ENCODE peak calls at places on chromosome 12, in four cellular contexts. One of them, this sample, is unnamed.
A peak's percentile ranks its signal among the peaks of the same experiment; 100 is the strongest.

GRCh38 chr12:107317751-107318553 is 224.6 kb upstream of the CRY1 start:
- DNase-seq in H1: peak; percentile 85
- DNase-seq in neuronal stem cell: peak; percentile 90
- DNase-seq in IMR-90: peak; percentile 88
- DNase-seq in this sample: peak; percentile 96

GRCh38 chr12:96811083-96811482 is 96.0 kb upstream of the NEDD1 start:
- DNase-seq in IMR-90: peak; percentile 85
- DNase-seq in neuronal stem cell: no peak
- DNase-seq in H1: no peak
- DNase-seq in this sample: no peak

GRCh38 chr12:113867258-113867657 is 98.9 kb downstream of the RBM19 start:
- DNase-seq in H1: peak; percentile 64
- DNase-seq in neuronal stem cell: no peak
- DNase-seq in IMR-90: peak; percentile 33
- DNase-seq in this sample: peak; percentile 57

GRCh38 chr12:122081697-122082221 is 3.2 kb downstream of the MLXIP start:
- DNase-seq in H1: no peak
- DNase-seq in neuronal stem cell: no peak
- DNase-seq in IMR-90: peak; percentile 55
- DNase-seq in this sample: no peak

GRCh38 chr12:68930178-68930577 is 2.8 kb downstream of the CPM start:
- DNase-seq in H1: no peak
- DNase-seq in IMR-90: no peak
- DNase-seq in neuronal stem cell: no peak
- DNase-seq in this sample: no peak

GRCh38 chr12:17928708-17929366 is 161.2 kb downstream of the RERGL start:
- DNase-seq in neuronal stem cell: no peak
- DNase-seq in H1: no peak
- DNase-seq in IMR-90: peak; percentile 13
- DNase-seq in this sample: no peak

GRCh38 chr12:30485230-30485890 is 210.3 kb downstream of the IPO8 start:
- DNase-seq in neuronal stem cell: no peak
- DNase-seq in IMR-90: no peak
- DNase-seq in H1: no peak
- DNase-seq in this sample: peak; percentile 35

GRCh38 chr12:23895792-23896218 is 53.7 kb downstream of the SOX5 start:
- DNase-seq in H1: peak; percentile 50
- DNase-seq in IMR-90: no peak
- DNase-seq in neuronal stem cell: peak; percentile 89
- DNase-seq in this sample: peak; percentile 67

GRCh38 chr12:113359133-113359938 is 949 bp downstream of the PLBD2 start:
- DNase-seq in H1: no peak
- DNase-seq in IMR-90: peak; percentile 14
- DNase-seq in neuronal stem cell: no peak
- DNase-seq in this sample: no peak

GRCh38 chr12:105079011-105079570 is 5.2 kb downstream of the ALDH1L2 start:
- DNase-seq in IMR-90: no peak
- DNase-seq in H1: no peak
- DNase-seq in neuronal stem cell: no peak
- DNase-seq in this sample: no peak

GRCh38 chr12:109621271-109621671 is 47.7 kb downstream of the MVK start:
- DNase-seq in H1: no peak
- DNase-seq in neuronal stem cell: no peak
- DNase-seq in IMR-90: no peak
- DNase-seq in this sample: no peak

GRCh38 chr12:103397536-103397935 is 98.2 kb downstream of the C12orf42 start:
- DNase-seq in IMR-90: no peak
- DNase-seq in H1: no peak
- DNase-seq in neuronal stem cell: no peak
- DNase-seq in this sample: no peak

GRCh38 chr12:42893802-42894201 is 304.3 kb upstream of the PRICKLE1 start:
- DNase-seq in H1: no peak
- DNase-seq in IMR-90: peak; percentile 32
- DNase-seq in neuronal stem cell: no peak
- DNase-seq in this sample: no peak

GRCh38 chr12:72203764-72204335 is 68.3 kb upstream of the TRHDE start:
- DNase-seq in H1: no peak
- DNase-seq in neuronal stem cell: no peak
- DNase-seq in IMR-90: no peak
- DNase-seq in this sample: no peak

GRCh38 chr12:117986705-117987469 is 18.1 kb upstream of the KSR2 start:
- DNase-seq in neuronal stem cell: no peak
- DNase-seq in H1: no peak
- DNase-seq in IMR-90: peak; percentile 17
- DNase-seq in this sample: no peak

GRCh38 chr12:100927825-100928224 is 133.2 kb downstream of the ANO4 start:
- DNase-seq in IMR-90: peak; percentile 88
- DNase-seq in neuronal stem cell: no peak
- DNase-seq in H1: no peak
- DNase-seq in this sample: no peak

GRCh38 chr12:23083267-23083666 is 458.3 kb downstream of the ETNK1 start:
- DNase-seq in neuronal stem cell: no peak
- DNase-seq in H1: no peak
- DNase-seq in IMR-90: peak; percentile 92
- DNase-seq in this sample: no peak

GRCh38 chr12:54708836-54709235 is 60.7 kb upstream of the DCD start:
- DNase-seq in H1: no peak
- DNase-seq in neuronal stem cell: no peak
- DNase-seq in IMR-90: no peak
- DNase-seq in this sample: no peak

GRCh38 chr12:110157539-110157938 is 33.4 kb downstream of the IFT81 start:
- DNase-seq in IMR-90: no peak
- DNase-seq in neuronal stem cell: no peak
- DNase-seq in H1: no peak
- DNase-seq in this sample: no peak

GRCh38 chr12:110371408-110372055 is 32.0 kb downstream of the ANAPC7 start:
- DNase-seq in neuronal stem cell: no peak
- DNase-seq in IMR-90: no peak
- DNase-seq in H1: no peak
- DNase-seq in this sample: peak; percentile 33

GRCh38 chr12:88247241-88247643 is 105.1 kb downstream of the TMTC3 start:
- DNase-seq in IMR-90: peak; percentile 84
- DNase-seq in neuronal stem cell: no peak
- DNase-seq in H1: no peak
- DNase-seq in this sample: no peak

GRCh38 chr12:15584366-15585041 is 204.7 kb downstream of the EPS8 start:
- DNase-seq in IMR-90: peak; percentile 83
- DNase-seq in H1: no peak
- DNase-seq in neuronal stem cell: peak; percentile 21
- DNase-seq in this sample: no peak

GRCh38 chr12:116594325-116595038 is 35.3 kb downstream of the MAP1LC3B2 start:
- DNase-seq in IMR-90: no peak
- DNase-seq in H1: no peak
- DNase-seq in neuronal stem cell: no peak
- DNase-seq in this sample: no peak

GRCh38 chr12:123267991-123268843 is 3.4 kb downstream of the CDK2AP1 start:
- DNase-seq in neuronal stem cell: no peak
- DNase-seq in H1: no peak
- DNase-seq in IMR-90: no peak
- DNase-seq in this sample: no peak

GRCh38 chr12:123941485-123942276 is 30.9 kb downstream of the CCDC92 start:
- DNase-seq in H1: no peak
- DNase-seq in neuronal stem cell: no peak
- DNase-seq in IMR-90: no peak
- DNase-seq in this sample: no peak

GRCh38 chr12:111616177-111616623 is 17.1 kb upstream of the ATXN2 start:
- DNase-seq in H1: no peak
- DNase-seq in IMR-90: peak; percentile 21
- DNase-seq in neuronal stem cell: no peak
- DNase-seq in this sample: no peak

GRCh38 chr12:26971963-26972362 is 33.7 kb downstream of the FGFR1OP2 start:
- DNase-seq in neuronal stem cell: no peak
- DNase-seq in H1: no peak
- DNase-seq in IMR-90: no peak
- DNase-seq in this sample: no peak

GRCh38 chr12:61524851-61525250 is 735.4 kb upstream of the USP15 start:
- DNase-seq in neuronal stem cell: no peak
- DNase-seq in IMR-90: no peak
- DNase-seq in H1: no peak
- DNase-seq in this sample: no peak

GRCh38 chr12:69639400-69640016 is 28.8 kb upstream of the LRRC10 start:
- DNase-seq in neuronal stem cell: peak; percentile 54
- DNase-seq in IMR-90: peak; percentile 67
- DNase-seq in H1: peak; percentile 77
- DNase-seq in this sample: peak; percentile 85

GRCh38 chr12:49331360-49332222 is 5.4 kb downstream of the C1QL4 start:
- DNase-seq in IMR-90: peak; percentile 76
- DNase-seq in H1: peak; percentile 68
- DNase-seq in neuronal stem cell: no peak
- DNase-seq in this sample: peak; percentile 80

GRCh38 chr12:3227076-3227975 is 150.1 kb downstream of the TSPAN9 start:
- DNase-seq in H1: no peak
- DNase-seq in neuronal stem cell: no peak
- DNase-seq in IMR-90: no peak
- DNase-seq in this sample: peak; percentile 67

GRCh38 chr12:116736962-116737773 is 701 bp downstream of the SPRING1 start:
- DNase-seq in H1: no peak
- DNase-seq in IMR-90: no peak
- DNase-seq in neuronal stem cell: peak; percentile 29
- DNase-seq in this sample: no peak

GRCh38 chr12:104751024-104751570 is 207.0 kb downstream of the SLC41A2 start:
- DNase-seq in H1: no peak
- DNase-seq in IMR-90: no peak
- DNase-seq in neuronal stem cell: no peak
- DNase-seq in this sample: peak; percentile 27

GRCh38 chr12:107891967-107892366 is 117.5 kb downstream of the ASCL4 start:
- DNase-seq in neuronal stem cell: no peak
- DNase-seq in IMR-90: peak; percentile 4
- DNase-seq in H1: no peak
- DNase-seq in this sample: peak; percentile 58

GRCh38 chr12:86254399-86255107 is 1.6 kb downstream of the MGAT4C start:
- DNase-seq in H1: no peak
- DNase-seq in neuronal stem cell: no peak
- DNase-seq in IMR-90: peak; percentile 14
- DNase-seq in this sample: no peak

GRCh38 chr12:108253540-108253939 is 85.6 kb downstream of the CMKLR1 start:
- DNase-seq in IMR-90: no peak
- DNase-seq in neuronal stem cell: no peak
- DNase-seq in H1: no peak
- DNase-seq in this sample: peak; percentile 53

DNA sequence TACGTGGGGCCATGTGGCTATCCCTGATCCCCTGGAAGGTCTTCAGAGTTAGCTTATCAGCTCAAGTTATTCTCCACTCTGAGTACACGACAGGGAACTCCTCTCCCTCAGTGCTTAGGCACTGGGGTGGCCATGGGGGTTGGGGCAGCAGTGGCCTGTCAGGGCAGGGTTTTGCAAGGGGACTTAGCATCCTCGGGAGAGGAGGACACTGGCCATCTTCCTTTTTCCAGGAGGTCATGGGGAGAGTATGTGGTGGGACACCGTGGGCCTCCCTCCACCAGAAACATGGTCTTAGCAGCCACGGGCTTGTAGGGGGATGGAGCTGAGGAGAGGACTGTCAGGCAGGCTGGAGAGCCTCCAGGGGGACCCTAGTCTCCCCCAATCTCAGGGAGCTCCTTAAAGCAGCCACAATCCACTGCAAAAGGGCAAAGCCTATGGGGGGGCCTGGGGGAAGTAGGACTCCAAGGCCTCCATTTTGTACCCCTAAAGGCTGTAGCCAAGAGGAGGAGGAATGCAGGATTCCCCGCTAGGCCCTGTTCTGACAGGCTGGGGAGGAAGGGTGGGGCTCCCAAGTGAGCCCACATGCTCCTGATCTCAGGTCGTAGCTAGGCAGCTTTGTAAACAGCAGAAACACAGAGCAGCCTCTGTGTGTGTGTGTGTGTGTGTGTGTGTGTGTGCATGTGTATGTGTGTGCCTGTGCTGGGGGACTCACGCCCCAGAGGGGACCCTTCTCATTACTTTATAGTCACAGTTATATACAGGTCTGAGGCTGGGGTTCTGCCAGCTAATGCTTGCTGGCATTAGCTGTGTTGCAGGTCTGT is 36.6 kb downstream of the KRT80 start:
- DNase-seq in neuronal stem cell: no peak
- DNase-seq in H1: no peak
- DNase-seq in IMR-90: no peak
- DNase-seq in this sample: peak; percentile 32
- H2AFZ ChIP-seq in neuronal stem cell: no peak overlapping the region
- H2AFZ ChIP-seq in H1: no peak overlapping the region
- H2AFZ ChIP-seq in IMR-90: peak overlapping the region; percentile 81
- H2AFZ ChIP-seq in this sample: no peak overlapping the region

GRCh38 chr12:93061414-93062099 is 132.5 kb upstream of the EEA1 start:
- DNase-seq in IMR-90: no peak
- DNase-seq in neuronal stem cell: no peak
- DNase-seq in H1: no peak
- DNase-seq in this sample: no peak
- H2BK15ac ChIP-seq in IMR-90: no peak overlapping the region
- H2BK15ac ChIP-seq in neuronal stem cell: no peak overlapping the region
- H2BK15ac ChIP-seq in H1: no peak overlapping the region
- H2BK15ac ChIP-seq in this sample: no peak overlapping the region

GRCh38 chr12:1471224-1471623 is 123.2 kb downstream of the FBXL14 start:
- DNase-seq in H1: no peak
- DNase-seq in neuronal stem cell: no peak
- DNase-seq in IMR-90: no peak
- DNase-seq in this sample: no peak
- H2BK120ac ChIP-seq in H1: no peak overlapping the region
- H2BK120ac ChIP-seq in neuronal stem cell: no peak overlapping the region
- H2BK120ac ChIP-seq in IMR-90: peak overlapping the region; percentile 69
- H2BK120ac ChIP-seq in this sample: no peak overlapping the region

GRCh38 chr12:38543151-38543550 is 226.6 kb downstream of the ALG10B start:
- DNase-seq in neuronal stem cell: no peak
- DNase-seq in IMR-90: no peak
- DNase-seq in H1: no peak
- DNase-seq in this sample: no peak

GRCh38 chr12:38541849-38542248 is 225.3 kb downstream of the ALG10B start:
- DNase-seq in H1: no peak
- DNase-seq in neuronal stem cell: no peak
- DNase-seq in IMR-90: no peak
- DNase-seq in this sample: no peak

GRCh38 chr12:38547586-38547985 is 231.0 kb downstream of the ALG10B start:
- DNase-seq in H1: no peak
- DNase-seq in IMR-90: no peak
- DNase-seq in neuronal stem cell: no peak
- DNase-seq in this sample: no peak

GRCh38 chr12:38540156-38540555 is 223.6 kb downstream of the ALG10B start:
- DNase-seq in H1: no peak
- DNase-seq in neuronal stem cell: no peak
- DNase-seq in IMR-90: no peak
- DNase-seq in this sample: no peak

GRCh38 chr12:38544357-38545066 is 227.9 kb downstream of the ALG10B start:
- DNase-seq in IMR-90: no peak
- DNase-seq in H1: peak; percentile 58
- DNase-seq in neuronal stem cell: peak; percentile 12
- DNase-seq in this sample: peak; percentile 59
- H2AFZ ChIP-seq in IMR-90: no peak overlapping the region
- H2AFZ ChIP-seq in H1: peak overlapping the region; percentile 99
- H2AFZ ChIP-seq in neuronal stem cell: peak overlapping the region; percentile 76
- H2AFZ ChIP-seq in this sample: peak overlapping the region; percentile 56

This sample was measured in H9.